ENCODE peak calls at places on chromosomes 4 and X, in six cellular contexts. I is HuH-7.5, D is stromal cell of bone marrow, B is head of caudate nucleus, V is NCI-H2171 treated with DMSO at 0.1 percent for 48 hours, W is dorsolateral prefrontal cortex. N is an unnamed sample.

GRCh38 chr4:33715996-33716395 is 2528.3 kb downstream of the ARAP2 start:
- DNase-seq in D (peak; percentile 53), V (peak; percentile 3), B (no peak), W (no peak), I (no peak), N (peak; percentile 89)

GRCh38 chr4:122798101-122798500 is 28.5 kb upstream of the FGF2 start:
- DNase-seq in D (peak; percentile 96), V (peak; percentile 79), I (no peak), W (no peak), B (peak; percentile 12), N (peak; percentile 97)

GRCh38 chrX:45623266-45623665 is 422.6 kb upstream of the DIPK2B start:
- DNase-seq in B (no peak), V (no peak), I (no peak), D (peak; percentile 86), W (no peak), N (peak; percentile 97)

GRCh38 chr4:174320501-174321199 is 36.9 kb downstream of the CEP44 start:
- DNase-seq in D (no peak), W (no peak), V (no peak), I (no peak), B (no peak), N (no peak)

GRCh38 chr4:102501176-102501634 is at the start of gene NFKB1:
- DNase-seq in W (no peak), D (peak; percentile 57), B (no peak), V (peak; percentile 19), I (peak; percentile 48), N (no peak)

GRCh38 chr4:185716008-185716976 is 95.7 kb downstream of the SORBS2 start:
- DNase-seq in I (no peak), V (peak; percentile 90), D (no peak), W (peak; percentile 58), B (peak; percentile 29), N (no peak)

GRCh38 chr4:145719752-145720624 is 40.0 kb downstream of the C4orf51 start:
- DNase-seq in D (no peak), I (no peak), B (peak; percentile 6), W (no peak), V (no peak), N (no peak)

GRCh38 chr4:80268081-80268823 is 1.8 kb downstream of the FGF5 start:
- DNase-seq in W (peak; percentile 68), V (no peak), B (no peak), I (no peak), D (peak; percentile 31), N (no peak)

GRCh38 chr4:179867300-179867878 is 2375.8 kb upstream of the TENM3 start:
- DNase-seq in B (peak; percentile 56), V (peak; percentile 7), I (no peak), W (peak; percentile 4), D (no peak), N (no peak)

GRCh38 chr4:38371391-38371851 is 292.6 kb upstream of the KLF3 start:
- DNase-seq in B (no peak), W (no peak), V (no peak), D (peak; percentile 88), I (no peak), N (peak; percentile 47)

GRCh38 chr4:139300431-139301142 is 718 bp upstream of the NAA15 start:
- DNase-seq in D (no peak), I (no peak), W (no peak), B (no peak), V (peak; percentile 9), N (no peak)